ENCODE peak calls at places on chromosomes 1 and 21, in nine cellular contexts. N is SJSA1; F is NCI-H1092 treated with DMSO at 0.1 percent for 48 hours; E is stimulated activated effector memory CD8-positive, alpha-beta T cell treated with anti-CD3 and anti-CD28 coated beads, Interleukin-12 subunit alpha, Interleukin-12 subunit beta, amount 100 ng/mL, for 72 hours; G is PC-3; W is neuronal stem cell; P is T47D; I is stimulated activated CD4-positive, alpha-beta T cell treated with anti-CD3 and anti-CD28 coated beads, Interleukin-4, amount 100 ng/mL, for 4 hours; Z is cardiac fibroblast. J is an unnamed sample.

GRCh38 chr1:78424720-78425119 is 66.1 kb upstream of the PTGFR start:
- DNase-seq in W (no peak), G (peak; percentile 25), N (no peak), P (no peak), Z (no peak), E (no peak), I (no peak), F (no peak), J (no peak)

GRCh38 chr1:21706151-21706835 is 37.1 kb upstream of the RAP1GAP start:
- DNase-seq in N (no peak), Z (peak; percentile 39), P (no peak), I (no peak), G (no peak), W (peak; percentile 31), E (peak; percentile 20), F (no peak), J (peak; percentile 15)

GRCh38 chr1:228727682-228728171 is 7.6 kb upstream of the RHOU start:
- DNase-seq in W (no peak), P (no peak), I (no peak), E (no peak), F (no peak), G (no peak), Z (peak; percentile 71), N (no peak), J (no peak)

GRCh38 chr21:32554832-32555436 is 30.4 kb downstream of the TCP10L start:
- DNase-seq in P (no peak), G (no peak), N (no peak), F (no peak), Z (no peak), E (no peak), W (no peak), I (no peak), J (no peak)

GRCh38 chr1:241605146-241605805 is 34.9 kb downstream of the CHML start:
- DNase-seq in W (no peak), I (no peak), P (no peak), G (peak; percentile 98), F (no peak), N (no peak), Z (no peak), E (no peak), J (no peak)

GRCh38 chr1:173023343-173023742 is 27.4 kb downstream of the TNFSF18 start:
- DNase-seq in G (peak; percentile 31), I (no peak), N (no peak), F (no peak), W (no peak), P (no peak), E (no peak), Z (no peak), J (no peak)

GRCh38 chr1:180581635-180582039 is 22.9 kb downstream of the OVAAL start:
- DNase-seq in P (no peak), G (no peak), I (no peak), F (no peak), W (no peak), E (no peak), Z (peak; percentile 20), N (no peak), J (no peak)

GRCh38 chr1:112296908-112297307 is 99.1 kb upstream of the CTTNBP2NL start:
- DNase-seq in E (peak; percentile 43), P (no peak), W (no peak), F (peak; percentile 55), Z (peak; percentile 30), I (no peak), G (peak; percentile 5), N (peak; percentile 79), J (no peak)

GRCh38 chr21:39613029-39613934 is 542 bp downstream of the B3GALT5 start:
- DNase-seq in G (no peak), W (no peak), F (no peak), P (no peak), Z (no peak), N (no peak), E (no peak), I (no peak), J (no peak)

GRCh38 chr1:93617670-93618488 is 63.8 kb downstream of the BCAR3 start:
- DNase-seq in W (no peak), I (no peak), P (no peak), F (peak; percentile 48), E (no peak), N (no peak), G (no peak), Z (no peak), J (no peak)

GRCh38 chr1:151539321-151540020 is 638 bp upstream of the TUFT1 start:
- DNase-seq in E (peak; percentile 60), N (peak; percentile 84), F (peak; percentile 98), W (no peak), P (peak; percentile 79), Z (peak; percentile 91), I (peak; percentile 22), G (peak; percentile 100), J (peak; percentile 45)

GRCh38 chr1:66095190-66095589 is 302.5 kb downstream of the PDE4B start:
- DNase-seq in Z (no peak), E (no peak), F (no peak), G (no peak), P (no peak), N (no peak), W (no peak), I (no peak), J (peak; percentile 7)

GRCh38 chr21:41851090-41851790 is 27.9 kb downstream of the PRDM15 start:
- DNase-seq in P (no peak), W (no peak), I (no peak), Z (peak; percentile 19), E (no peak), F (peak; percentile 89), G (no peak), N (peak; percentile 43), J (no peak)

GRCh38 chr21:41562101-41563000 is 54.4 kb upstream of the TMPRSS2 start:
- DNase-seq in P (no peak), I (no peak), E (no peak), N (peak; percentile 53), Z (no peak), G (no peak), F (no peak), W (no peak), J (no peak)

GRCh38 chr1:241181971-241182370 is 175.0 kb downstream of the RGS7 start:
- DNase-seq in W (no peak), G (no peak), P (no peak), E (no peak), I (no peak), N (no peak), F (no peak), Z (no peak), J (no peak)

GRCh38 chr1:161946071-161946987 is 77.3 kb downstream of the OLFML2B start:
- DNase-seq in Z (peak; percentile 71), W (no peak), I (no peak), P (no peak), E (no peak), F (no peak), N (no peak), G (no peak), J (no peak)

GRCh38 chr1:184881941-184882648 is 92.2 kb downstream of the NIBAN1 start:
- DNase-seq in G (no peak), F (no peak), I (no peak), N (no peak), W (no peak), P (no peak), Z (peak; percentile 88), E (no peak), J (no peak)

GRCh38 chr1:23916209-23917131 is 3.3 kb upstream of the CNR2 start:
- DNase-seq in E (peak; percentile 74), W (peak; percentile 54), N (peak; percentile 62), I (peak; percentile 29), P (peak; percentile 69), F (peak; percentile 80), Z (peak; percentile 77), G (peak; percentile 84), J (peak; percentile 57)

GRCh38 chr1:151187205-151187604 is 2.8 kb downstream of the VPS72 start:
- DNase-seq in Z (no peak), W (no peak), E (no peak), G (no peak), N (no peak), P (no peak), F (peak; percentile 45), I (no peak), J (no peak)

GRCh38 chr1:28132110-28132897 is 43.9 kb upstream of the EYA3 start:
- DNase-seq in Z (no peak), F (no peak), G (no peak), N (no peak), W (no peak), P (no peak), E (no peak), I (no peak), J (no peak)

J was measured in NCI-H460.